ENCODE peak calls at places on chromosomes 16 and 17, in five cellular contexts. U is GM12878, P is H1, S is HepG2, N is NT2/D1. T is an unnamed sample.
A peak's percentile ranks its signal among the peaks of the same experiment; 100 is the strongest.

GRCh38 chr16:84649511-84649861 is 1.2 kb downstream of the KLHL36 start:
- DNase-seq in U (no peak), P (no peak), S (no peak), N (no peak), T (no peak)

GRCh38 chr16:85995591-85996461 is 96.9 kb downstream of the IRF8 start:
- DNase-seq in U (peak; percentile 74), P (no peak), S (no peak), N (no peak), T (no peak)

GRCh38 chr17:4229627-4230026 is 34.2 kb downstream of the ANKFY1 start:
- DNase-seq in U (no peak), P (no peak), S (no peak), N (no peak), T (no peak)

GRCh38 chr17:83132251-83133081 is 53.1 kb downstream of the METRNL start:
- DNase-seq in U (no peak), P (no peak), S (no peak), N (no peak), T (no peak)

GRCh38 chr16:31201511-31202401 is 804 bp downstream of the PYCARD start:
- DNase-seq in U (no peak), P (no peak), S (no peak), N (no peak), T (no peak)

GRCh38 chr17:55117063-55117611 is 147.6 kb upstream of the HLF start:
- DNase-seq in U (no peak), P (no peak), S (no peak), N (no peak), T (no peak)

GRCh38 chr17:49257296-49257695 is 26.7 kb upstream of the PHOSPHO1 start:
- DNase-seq in U (no peak), P (no peak), S (no peak), N (no peak), T (no peak)

GRCh38 chr16:27972500-27972899 is 91.0 kb downstream of the GSG1L start:
- DNase-seq in U (peak; percentile 17), P (no peak), S (peak; percentile 51), N (peak; percentile 54), T (peak; percentile 46)

GRCh38 chr17:35766903-35767510 is 6.3 kb downstream of the C17orf50 start:
- DNase-seq in U (no peak), P (no peak), S (no peak), N (no peak), T (no peak)

GRCh38 chr16:19884611-19885455 is at the start of gene GPRC5B:
- DNase-seq in U (no peak), P (no peak), S (no peak), N (no peak), T (peak; percentile 77)

GRCh38 chr17:62823111-62823895 is 15.2 kb upstream of the MARCHF10 start:
- DNase-seq in U (no peak), P (no peak), S (no peak), N (no peak), T (no peak)

GRCh38 chr17:32007463-32008298 is 498 bp downstream of the LRRC37B start:
- DNase-seq in U (no peak), P (peak; percentile 19), S (no peak), N (peak; percentile 11), T (peak; percentile 20)

GRCh38 chr16:86590501-86591144 is 12.3 kb downstream of the FOXL1 start:
- DNase-seq in U (no peak), P (no peak), S (peak; percentile 32), N (no peak), T (no peak)

GRCh38 chr16:10093564-10093963 is 88.7 kb downstream of the GRIN2A start:
- DNase-seq in U (no peak), P (no peak), S (no peak), N (no peak), T (no peak)

GRCh38 chr17:41520821-41521521 is 2.3 kb upstream of the KRT15 start:
- DNase-seq in U (no peak), P (no peak), S (no peak), N (no peak), T (no peak)

GRCh38 chr17:13437966-13438779 is 163.6 kb downstream of the HS3ST3A1 start:
- DNase-seq in U (no peak), P (no peak), S (peak; percentile 94), N (no peak), T (no peak)

GRCh38 chr17:8740486-8740885 is 4.2 kb downstream of the CCDC42 start:
- DNase-seq in U (no peak), P (no peak), S (no peak), N (no peak), T (no peak)

GRCh38 chr17:70636517-70637133 is 467.3 kb downstream of the KCNJ2 start:
- DNase-seq in U (no peak), P (no peak), S (peak; percentile 29), N (no peak), T (peak; percentile 42)

GRCh38 chr16:69859105-69859969 is 91.8 kb upstream of the CLEC18A start:
- DNase-seq in U (no peak), P (peak; percentile 25), S (peak; percentile 93), N (peak; percentile 59), T (peak; percentile 68)

GRCh38 chr16:30491744-30492308 is 19.3 kb downstream of the ITGAL start:
- DNase-seq in U (no peak), P (no peak), S (peak; percentile 56), N (no peak), T (peak; percentile 22)

GRCh38 chr16:73016488-73016830 is 31.5 kb downstream of the ZFHX3 start:
- DNase-seq in U (no peak), P (no peak), S (no peak), N (no peak), T (no peak)

GRCh38 chr16:77093999-77094398 is 97.0 kb upstream of the MON1B start:
- DNase-seq in U (no peak), P (no peak), S (no peak), N (no peak), T (no peak)

GRCh38 chr16:951660-952301 is 19.0 kb downstream of the LMF1 start:
- DNase-seq in U (no peak), P (no peak), S (no peak), N (no peak), T (no peak)

GRCh38 chr16:2438121-2438520 is 8.9 kb downstream of the CCNF start:
- DNase-seq in U (no peak), P (no peak), S (no peak), N (no peak), T (no peak)

GRCh38 chr17:29826045-29826692 is 103.9 kb downstream of the SSH2 start:
- DNase-seq in U (no peak), P (no peak), S (no peak), N (no peak), T (no peak)

GRCh38 chr16:87431926-87432325 is 39.8 kb downstream of the MAP1LC3B start:
- DNase-seq in U (no peak), P (no peak), S (no peak), N (no peak), T (no peak)

GRCh38 chr16:28587386-28587785 is 9.5 kb downstream of the SULT1A2 start:
- DNase-seq in U (no peak), P (no peak), S (no peak), N (no peak), T (no peak)

GRCh38 chr17:17139972-17140589 is 66.1 kb downstream of the PLD6 start:
- DNase-seq in U (no peak), P (no peak), S (no peak), N (no peak), T (no peak)

GRCh38 chr16:74748042-74748709 is 26.4 kb downstream of the FA2H start:
- DNase-seq in U (no peak), P (no peak), S (no peak), N (no peak), T (no peak)

GRCh38 chr16:74748710-74749073 is 25.9 kb downstream of the FA2H start:
- DNase-seq in U (no peak), P (no peak), S (no peak), N (no peak), T (no peak)

GRCh38 chr16:74751658-74752057 is 23.0 kb downstream of the FA2H start:
- DNase-seq in U (no peak), P (no peak), S (no peak), N (no peak), T (no peak)

GRCh38 chr16:74747716-74748041 is 26.9 kb downstream of the FA2H start:
- DNase-seq in U (no peak), P (no peak), S (no peak), N (no peak), T (no peak)

GRCh38 chr16:74749291-74750055 is 25.1 kb downstream of the FA2H start:
- DNase-seq in U (no peak), P (no peak), S (no peak), N (no peak), T (no peak)
- TF ChIP-seq SUZ12 in U (no peak), P (no peak), S (no peak), N (no peak), T (no peak)

GRCh38 chr17:76635039-76635438 is 8.5 kb downstream of the ST6GALNAC1 start:
- DNase-seq in U (no peak), P (no peak), S (no peak), N (no peak), T (no peak)
- TF ChIP-seq SUZ12 in U (no peak), P (no peak), S (no peak), N (no peak), T (no peak)

DNA sequence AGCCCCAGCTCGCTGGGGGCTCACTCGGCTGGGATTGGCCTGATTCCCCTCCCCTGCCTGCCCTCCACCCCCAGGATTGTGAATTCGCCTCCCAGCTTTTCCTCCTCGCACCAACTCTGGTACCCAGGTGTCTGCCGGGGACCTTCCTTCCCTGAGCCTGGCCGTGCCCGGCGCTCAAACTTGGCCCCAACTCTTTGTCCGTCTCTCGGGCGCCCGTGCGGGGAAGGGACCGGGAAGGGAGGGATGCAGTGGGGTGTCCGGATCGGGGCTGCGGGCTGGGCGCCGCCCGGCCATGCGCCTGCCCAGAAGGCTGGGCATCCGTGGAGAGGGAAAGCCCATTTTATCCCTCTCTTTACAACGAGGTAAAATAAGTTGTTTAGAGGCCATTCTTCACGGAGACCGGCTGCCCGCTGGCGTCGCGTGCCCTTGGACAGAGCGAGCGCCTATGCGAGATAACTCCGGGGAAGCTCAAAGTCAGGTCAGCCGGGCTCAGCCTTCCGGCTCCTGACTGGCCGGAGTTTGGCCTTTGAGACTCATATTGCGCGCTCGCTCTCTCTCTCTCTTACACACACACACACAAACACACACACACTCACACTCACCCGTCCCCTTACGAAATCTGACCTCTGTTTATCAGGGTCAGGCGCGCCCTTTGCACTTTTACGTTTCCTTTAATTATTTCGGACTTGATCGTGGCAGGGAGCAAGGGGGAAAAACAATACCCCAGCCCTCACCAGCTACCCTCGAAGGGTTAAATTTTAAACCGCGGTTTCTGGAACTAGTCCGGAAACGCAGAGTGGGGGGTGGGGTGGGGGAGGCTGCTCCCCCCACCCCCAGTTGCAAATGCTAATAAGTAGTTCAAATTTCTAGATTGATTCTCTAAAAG is 798 bp upstream of the MAF start:
- DNase-seq in U (no peak), P (no peak), S (peak; percentile 72), N (no peak), T (no peak)
- TF ChIP-seq SUZ12 in U (no peak), P (peak; percentile 31), S (no peak), N (no peak), T (no peak)

DNA sequence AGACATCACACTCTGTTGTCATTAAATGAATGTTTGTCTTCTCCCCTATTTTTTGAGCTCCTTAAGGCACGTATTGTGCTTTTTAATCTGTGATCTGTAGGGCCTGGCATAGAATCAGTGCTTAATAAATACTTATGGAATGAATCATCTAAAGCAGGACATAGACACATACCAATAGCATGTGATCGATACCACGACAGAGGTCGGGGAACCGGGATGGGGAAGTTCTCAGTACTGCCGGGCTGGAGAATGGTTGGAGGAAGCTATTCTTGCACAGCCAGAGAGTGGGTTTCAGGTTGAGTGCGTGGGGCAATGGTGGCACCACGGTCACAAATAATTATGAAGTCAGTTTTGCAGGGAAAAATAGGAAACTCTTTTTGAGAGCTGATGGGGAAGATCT is 26.8 kb downstream of the NLRP1 start:
- DNase-seq in U (no peak), P (no peak), S (no peak), N (no peak), T (peak; percentile 2)
- TF ChIP-seq SUZ12 in U (no peak), P (no peak), S (no peak), N (no peak), T (no peak)

T was measured in HEK293T.